ENCODE peak calls at places on chromosomes 11 and 22, in eight cellular contexts. One of them, this sample, is unnamed.
A peak's percentile ranks its signal among the peaks of the same experiment; 100 is the strongest.

GRCh38 chr22:45292675-45293402 is 8.1 kb downstream of the UPK3A start:
- DNase-seq in tibial artery: no peak
- DNase-seq in ovary: no peak
- DNase-seq in kidney: no peak
- DNase-seq in astrocyte of the cerebellum: no peak
- DNase-seq in transverse colon: no peak
- DNase-seq in AG04450: no peak
- DNase-seq in CD8-positive, alpha-beta T cell: no peak
- DNase-seq in this sample: no peak

GRCh38 chr22:19576460-19577421 is 52.5 kb upstream of the CLDN5 start:
- DNase-seq in kidney: no peak
- DNase-seq in tibial artery: no peak
- DNase-seq in ovary: no peak
- DNase-seq in transverse colon: no peak
- DNase-seq in astrocyte of the cerebellum: no peak
- DNase-seq in AG04450: no peak
- DNase-seq in CD8-positive, alpha-beta T cell: no peak
- DNase-seq in this sample: peak; percentile 58

GRCh38 chr11:44207292-44207691 is 102.6 kb downstream of the ALX4 start:
- DNase-seq in tibial artery: no peak
- DNase-seq in kidney: no peak
- DNase-seq in ovary: no peak
- DNase-seq in transverse colon: no peak
- DNase-seq in CD8-positive, alpha-beta T cell: no peak
- DNase-seq in AG04450: no peak
- DNase-seq in astrocyte of the cerebellum: no peak
- DNase-seq in this sample: no peak

GRCh38 chr11:120564573-120565301 is 53.2 kb downstream of the GRIK4 start:
- DNase-seq in AG04450: no peak
- DNase-seq in transverse colon: no peak
- DNase-seq in CD8-positive, alpha-beta T cell: no peak
- DNase-seq in ovary: peak; percentile 53
- DNase-seq in kidney: peak; percentile 84
- DNase-seq in tibial artery: no peak
- DNase-seq in astrocyte of the cerebellum: no peak
- DNase-seq in this sample: no peak

GRCh38 chr11:120108154-120108784 is 29.6 kb downstream of the TRIM29 start:
- DNase-seq in transverse colon: peak; percentile 75
- DNase-seq in ovary: peak; percentile 57
- DNase-seq in AG04450: peak; percentile 8
- DNase-seq in CD8-positive, alpha-beta T cell: peak; percentile 37
- DNase-seq in kidney: no peak
- DNase-seq in tibial artery: peak; percentile 66
- DNase-seq in astrocyte of the cerebellum: peak; percentile 4
- DNase-seq in this sample: no peak

GRCh38 chr11:1356007-1356435 is 33.7 kb upstream of the BRSK2 start:
- DNase-seq in kidney: no peak
- DNase-seq in ovary: no peak
- DNase-seq in AG04450: no peak
- DNase-seq in CD8-positive, alpha-beta T cell: no peak
- DNase-seq in tibial artery: no peak
- DNase-seq in astrocyte of the cerebellum: no peak
- DNase-seq in transverse colon: no peak
- DNase-seq in this sample: no peak

GRCh38 chr11:43489869-43490465 is 131.2 kb downstream of the TTC17 start:
- DNase-seq in transverse colon: no peak
- DNase-seq in astrocyte of the cerebellum: no peak
- DNase-seq in kidney: no peak
- DNase-seq in ovary: no peak
- DNase-seq in AG04450: no peak
- DNase-seq in tibial artery: no peak
- DNase-seq in CD8-positive, alpha-beta T cell: no peak
- DNase-seq in this sample: no peak

GRCh38 chr22:49351761-49352221 is 475.9 kb downstream of the BRD1 start:
- DNase-seq in ovary: no peak
- DNase-seq in tibial artery: no peak
- DNase-seq in astrocyte of the cerebellum: no peak
- DNase-seq in transverse colon: no peak
- DNase-seq in CD8-positive, alpha-beta T cell: no peak
- DNase-seq in AG04450: no peak
- DNase-seq in kidney: peak; percentile 65
- DNase-seq in this sample: no peak

GRCh38 chr22:43622886-43623285 is 189.2 kb downstream of the EFCAB6 start:
- DNase-seq in CD8-positive, alpha-beta T cell: no peak
- DNase-seq in AG04450: no peak
- DNase-seq in astrocyte of the cerebellum: no peak
- DNase-seq in tibial artery: no peak
- DNase-seq in kidney: no peak
- DNase-seq in transverse colon: no peak
- DNase-seq in ovary: no peak
- DNase-seq in this sample: no peak

GRCh38 chr11:133065847-133066485 is 466.3 kb downstream of the OPCML start:
- DNase-seq in astrocyte of the cerebellum: no peak
- DNase-seq in AG04450: no peak
- DNase-seq in kidney: no peak
- DNase-seq in transverse colon: no peak
- DNase-seq in ovary: no peak
- DNase-seq in CD8-positive, alpha-beta T cell: no peak
- DNase-seq in tibial artery: no peak
- DNase-seq in this sample: no peak

GRCh38 chr11:112377946-112378345 is 117.3 kb upstream of the PLET1 start:
- DNase-seq in astrocyte of the cerebellum: no peak
- DNase-seq in CD8-positive, alpha-beta T cell: no peak
- DNase-seq in tibial artery: no peak
- DNase-seq in transverse colon: no peak
- DNase-seq in AG04450: no peak
- DNase-seq in ovary: no peak
- DNase-seq in kidney: no peak
- DNase-seq in this sample: no peak

GRCh38 chr11:1553808-1554594 is 18.1 kb downstream of the DUSP8 start:
- DNase-seq in CD8-positive, alpha-beta T cell: no peak
- DNase-seq in transverse colon: peak; percentile 89
- DNase-seq in tibial artery: peak; percentile 19
- DNase-seq in ovary: no peak
- DNase-seq in kidney: peak; percentile 82
- DNase-seq in AG04450: no peak
- DNase-seq in astrocyte of the cerebellum: no peak
- DNase-seq in this sample: no peak

GRCh38 chr11:85762226-85762625 is 48.7 kb downstream of the SYTL2 start:
- DNase-seq in CD8-positive, alpha-beta T cell: no peak
- DNase-seq in AG04450: no peak
- DNase-seq in transverse colon: no peak
- DNase-seq in ovary: no peak
- DNase-seq in astrocyte of the cerebellum: no peak
- DNase-seq in tibial artery: no peak
- DNase-seq in kidney: no peak
- DNase-seq in this sample: no peak

DNA sequence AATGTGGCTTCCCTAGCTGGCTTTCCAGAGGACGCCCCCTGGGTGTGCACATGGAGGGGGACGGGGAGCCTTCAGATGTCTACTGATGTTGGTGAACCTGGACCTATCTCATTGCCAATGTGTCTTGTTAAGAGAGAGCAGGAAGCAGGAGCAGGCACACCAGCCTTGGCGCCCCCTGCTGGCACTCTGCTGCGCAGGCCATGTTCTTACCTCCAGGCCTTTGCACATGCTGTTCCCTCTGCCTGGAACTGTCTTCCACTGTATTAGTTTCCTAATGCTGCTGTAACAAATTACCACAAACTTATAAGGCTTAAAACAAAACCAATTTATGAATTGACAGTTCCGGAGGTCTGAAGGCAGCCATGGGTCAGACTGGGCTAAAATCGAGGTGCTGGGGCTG is 23.6 kb upstream of the MN1 start:
- DNase-seq in CD8-positive, alpha-beta T cell: no peak
- DNase-seq in tibial artery: no peak
- DNase-seq in kidney: no peak
- DNase-seq in AG04450: no peak
- DNase-seq in transverse colon: no peak
- DNase-seq in ovary: no peak
- DNase-seq in astrocyte of the cerebellum: no peak
- DNase-seq in this sample: no peak
- TF ChIP-seq CTCF in CD8-positive, alpha-beta T cell: no peak
- TF ChIP-seq CTCF in tibial artery: no peak
- TF ChIP-seq CTCF in kidney: no peak
- TF ChIP-seq CTCF in AG04450: no peak
- TF ChIP-seq CTCF in transverse colon: peak; percentile 10
- TF ChIP-seq CTCF in ovary: no peak
- TF ChIP-seq CTCF in astrocyte of the cerebellum: peak; percentile 28
- TF ChIP-seq CTCF in this sample: peak; percentile 55

GRCh38 chr22:22349455-22349836 is 104.9 kb downstream of the VPREB1 start:
- DNase-seq in AG04450: no peak
- DNase-seq in ovary: no peak
- DNase-seq in CD8-positive, alpha-beta T cell: no peak
- DNase-seq in kidney: no peak
- DNase-seq in astrocyte of the cerebellum: no peak
- DNase-seq in transverse colon: no peak
- DNase-seq in tibial artery: no peak
- DNase-seq in this sample: no peak

GRCh38 chr22:22346401-22347107 is 102.0 kb downstream of the VPREB1 start:
- DNase-seq in transverse colon: no peak
- DNase-seq in CD8-positive, alpha-beta T cell: no peak
- DNase-seq in ovary: no peak
- DNase-seq in astrocyte of the cerebellum: no peak
- DNase-seq in kidney: no peak
- DNase-seq in tibial artery: no peak
- DNase-seq in AG04450: no peak
- DNase-seq in this sample: no peak

GRCh38 chr22:22348815-22349454 is 104.3 kb downstream of the VPREB1 start:
- DNase-seq in AG04450: no peak
- DNase-seq in ovary: no peak
- DNase-seq in transverse colon: no peak
- DNase-seq in tibial artery: no peak
- DNase-seq in kidney: no peak
- DNase-seq in astrocyte of the cerebellum: no peak
- DNase-seq in CD8-positive, alpha-beta T cell: no peak
- DNase-seq in this sample: no peak

GRCh38 chr22:22345781-22346180 is 101.2 kb downstream of the VPREB1 start:
- DNase-seq in ovary: no peak
- DNase-seq in astrocyte of the cerebellum: no peak
- DNase-seq in AG04450: no peak
- DNase-seq in tibial artery: no peak
- DNase-seq in CD8-positive, alpha-beta T cell: no peak
- DNase-seq in transverse colon: no peak
- DNase-seq in kidney: no peak
- DNase-seq in this sample: no peak

DNA sequence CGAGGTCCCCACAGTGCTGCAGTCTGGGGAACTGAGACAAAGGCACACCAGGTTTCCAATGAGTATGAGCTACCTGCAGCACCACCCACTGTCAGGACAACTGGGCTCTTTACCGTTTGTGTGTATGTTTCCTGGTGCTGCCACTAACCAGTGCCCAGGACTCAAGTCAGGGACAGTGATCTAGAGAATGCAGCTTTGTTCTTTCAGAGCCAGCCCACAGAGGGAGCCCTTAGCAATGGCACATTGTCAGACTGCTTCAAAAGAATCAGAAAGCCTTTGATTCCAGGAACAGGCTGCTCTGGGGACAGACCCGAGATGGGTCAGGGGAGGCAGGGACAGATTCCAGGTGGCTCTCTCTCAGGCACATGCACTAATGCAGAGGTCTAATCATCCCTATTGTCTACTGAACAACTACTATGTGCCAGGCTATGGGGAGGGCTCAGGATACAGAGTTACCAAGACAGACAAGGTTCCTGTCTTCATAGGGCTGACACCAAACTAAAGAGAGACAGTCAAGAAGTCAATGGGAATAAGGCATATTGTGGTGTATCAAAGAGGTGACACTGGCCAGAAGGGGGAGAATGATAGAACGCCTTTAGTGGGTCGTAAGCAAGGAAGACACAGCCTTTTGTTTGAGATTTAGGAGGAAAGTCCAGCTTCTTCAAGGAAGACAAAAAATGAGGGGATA is 103.7 kb downstream of the VPREB1 start:
- DNase-seq in transverse colon: no peak
- DNase-seq in AG04450: no peak
- DNase-seq in tibial artery: no peak
- DNase-seq in astrocyte of the cerebellum: no peak
- DNase-seq in CD8-positive, alpha-beta T cell: no peak
- DNase-seq in kidney: no peak
- DNase-seq in ovary: no peak
- DNase-seq in this sample: no peak
- TF ChIP-seq CTCF in transverse colon: no peak
- TF ChIP-seq CTCF in AG04450: no peak
- TF ChIP-seq CTCF in tibial artery: no peak
- TF ChIP-seq CTCF in astrocyte of the cerebellum: no peak
- TF ChIP-seq CTCF in CD8-positive, alpha-beta T cell: no peak
- TF ChIP-seq CTCF in kidney: no peak
- TF ChIP-seq CTCF in ovary: no peak
- TF ChIP-seq CTCF in this sample: no peak

DNA sequence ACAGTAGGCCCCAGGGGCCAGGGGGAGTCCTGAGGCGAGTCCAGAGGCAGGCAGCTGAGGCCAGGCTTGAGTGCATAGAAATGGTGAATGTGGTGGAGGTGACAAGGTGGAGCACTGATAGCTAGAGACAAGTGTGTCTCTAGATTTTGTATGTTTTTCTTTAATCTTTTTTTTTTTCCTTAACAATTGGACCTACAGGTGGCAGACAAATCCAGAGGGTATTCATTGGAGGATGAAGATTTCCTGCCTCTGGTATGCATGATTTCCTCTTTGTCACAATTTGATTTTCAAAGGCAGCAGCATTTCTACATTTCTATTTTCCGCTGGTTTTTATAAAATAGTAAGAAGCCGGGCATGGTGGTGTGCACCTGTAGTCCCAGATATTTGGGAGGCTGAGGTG is 47.7 kb upstream of the DKK3 start:
- DNase-seq in kidney: no peak
- DNase-seq in tibial artery: no peak
- DNase-seq in AG04450: no peak
- DNase-seq in transverse colon: no peak
- DNase-seq in ovary: no peak
- DNase-seq in astrocyte of the cerebellum: no peak
- DNase-seq in CD8-positive, alpha-beta T cell: no peak
- DNase-seq in this sample: no peak
- TF ChIP-seq CTCF in kidney: no peak
- TF ChIP-seq CTCF in tibial artery: no peak
- TF ChIP-seq CTCF in AG04450: peak; percentile 15
- TF ChIP-seq CTCF in transverse colon: no peak
- TF ChIP-seq CTCF in ovary: no peak
- TF ChIP-seq CTCF in astrocyte of the cerebellum: no peak
- TF ChIP-seq CTCF in CD8-positive, alpha-beta T cell: no peak
- TF ChIP-seq CTCF in this sample: no peak

DNA sequence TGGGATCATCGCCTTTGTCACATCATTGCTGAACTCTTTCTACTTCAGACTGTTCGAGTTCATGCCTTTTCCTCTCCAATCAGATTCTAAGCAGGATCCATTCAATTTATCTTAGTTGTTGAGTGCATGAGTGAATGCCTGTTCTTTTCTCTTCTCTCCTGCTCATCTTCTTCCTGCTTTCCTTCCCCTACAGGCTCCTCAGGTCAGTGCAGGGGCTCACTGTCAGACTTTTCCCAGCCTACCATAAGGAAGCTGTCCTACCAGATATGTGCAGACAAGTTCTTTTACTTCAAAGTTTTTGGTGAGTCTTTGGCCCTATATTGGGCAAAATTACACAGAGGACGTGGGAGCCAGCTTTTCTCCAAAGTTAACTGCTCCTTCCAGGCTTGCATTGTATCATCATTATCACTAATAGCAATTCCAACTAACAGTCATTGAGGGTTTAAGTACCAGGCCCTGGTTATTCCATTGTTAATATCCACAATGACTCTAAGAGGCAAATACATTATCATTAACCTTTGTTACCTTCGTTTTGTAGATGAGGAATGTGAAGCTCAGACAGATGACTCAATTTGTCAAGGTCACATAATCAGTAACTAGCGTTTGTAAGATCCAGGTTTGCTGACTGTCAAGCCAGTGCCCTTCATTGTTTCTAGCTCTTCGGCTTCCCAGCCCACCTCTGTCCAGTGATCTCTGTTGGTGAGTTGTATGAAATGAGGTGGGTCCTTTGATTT is 30.4 kb downstream of the OR6Q1 start:
- DNase-seq in tibial artery: no peak
- DNase-seq in astrocyte of the cerebellum: no peak
- DNase-seq in ovary: no peak
- DNase-seq in kidney: no peak
- DNase-seq in CD8-positive, alpha-beta T cell: no peak
- DNase-seq in AG04450: no peak
- DNase-seq in transverse colon: no peak
- DNase-seq in this sample: no peak
- TF ChIP-seq CTCF in tibial artery: no peak
- TF ChIP-seq CTCF in astrocyte of the cerebellum: no peak
- TF ChIP-seq CTCF in ovary: no peak
- TF ChIP-seq CTCF in kidney: no peak
- TF ChIP-seq CTCF in CD8-positive, alpha-beta T cell: no peak
- TF ChIP-seq CTCF in AG04450: peak; percentile 57
- TF ChIP-seq CTCF in transverse colon: no peak
- TF ChIP-seq CTCF in this sample: no peak

This sample was measured in CD14-positive monocyte.